ENCODE peak calls at places on chromosomes 16 and 17, in seven cellular contexts. One of them, this sample, is unnamed.
A peak's percentile ranks its signal among the peaks of the same experiment; 100 is the strongest.

GRCh38 chr17:66518108-66518507 is 215.7 kb downstream of the PRKCA start:
- DNase-seq in pancreas: no peak
- DNase-seq in heart left ventricle: no peak
- DNase-seq in H1: no peak
- DNase-seq in nephron progenitor cell: no peak
- DNase-seq in epithelial cell of esophagus: no peak
- DNase-seq in IMR-90: no peak
- DNase-seq in this sample: no peak

GRCh38 chr16:30766206-30766921 is 4.2 kb downstream of the RNF40 start:
- DNase-seq in pancreas: no peak
- DNase-seq in heart left ventricle: no peak
- DNase-seq in H1: no peak
- DNase-seq in nephron progenitor cell: no peak
- DNase-seq in epithelial cell of esophagus: no peak
- DNase-seq in IMR-90: no peak
- DNase-seq in this sample: no peak

GRCh38 chr17:36862116-36862920 is 75.0 kb upstream of the LHX1 start:
- DNase-seq in pancreas: no peak
- DNase-seq in heart left ventricle: no peak
- DNase-seq in H1: no peak
- DNase-seq in nephron progenitor cell: no peak
- DNase-seq in epithelial cell of esophagus: no peak
- DNase-seq in IMR-90: no peak
- DNase-seq in this sample: peak; percentile 40

GRCh38 chr17:43917348-43918025 is 10.2 kb upstream of the MPP2 start:
- DNase-seq in pancreas: no peak
- DNase-seq in heart left ventricle: no peak
- DNase-seq in H1: no peak
- DNase-seq in nephron progenitor cell: peak; percentile 47
- DNase-seq in epithelial cell of esophagus: peak; percentile 42
- DNase-seq in IMR-90: peak; percentile 10
- DNase-seq in this sample: no peak

GRCh38 chr17:50547736-50548083 is 736 bp downstream of the SPATA20 start:
- DNase-seq in pancreas: peak; percentile 38
- DNase-seq in heart left ventricle: no peak
- DNase-seq in H1: no peak
- DNase-seq in nephron progenitor cell: no peak
- DNase-seq in epithelial cell of esophagus: no peak
- DNase-seq in IMR-90: no peak
- DNase-seq in this sample: no peak

GRCh38 chr17:29589524-29590260 is at the start of gene GIT1:
- DNase-seq in pancreas: peak; percentile 85
- DNase-seq in heart left ventricle: peak; percentile 93
- DNase-seq in H1: no peak
- DNase-seq in nephron progenitor cell: peak; percentile 89
- DNase-seq in epithelial cell of esophagus: peak; percentile 88
- DNase-seq in IMR-90: peak; percentile 78
- DNase-seq in this sample: peak; percentile 82

GRCh38 chr17:77802811-77803220 is 155.7 kb upstream of the TNRC6C start:
- DNase-seq in pancreas: no peak
- DNase-seq in heart left ventricle: peak; percentile 42
- DNase-seq in H1: no peak
- DNase-seq in nephron progenitor cell: peak; percentile 47
- DNase-seq in epithelial cell of esophagus: no peak
- DNase-seq in IMR-90: peak; percentile 24
- DNase-seq in this sample: peak; percentile 43

GRCh38 chr16:22671301-22672076 is 142.5 kb upstream of the HS3ST2 start:
- DNase-seq in pancreas: no peak
- DNase-seq in heart left ventricle: no peak
- DNase-seq in H1: no peak
- DNase-seq in nephron progenitor cell: no peak
- DNase-seq in epithelial cell of esophagus: no peak
- DNase-seq in IMR-90: peak; percentile 18
- DNase-seq in this sample: no peak

GRCh38 chr16:73071131-73071940 is 23.4 kb upstream of the ZFHX3 start:
- DNase-seq in pancreas: peak; percentile 72
- DNase-seq in heart left ventricle: peak; percentile 71
- DNase-seq in H1: no peak
- DNase-seq in nephron progenitor cell: peak; percentile 66
- DNase-seq in epithelial cell of esophagus: no peak
- DNase-seq in IMR-90: no peak
- DNase-seq in this sample: no peak

GRCh38 chr17:35586569-35587073 is 501 bp upstream of the AP2B1 start:
- DNase-seq in pancreas: no peak
- DNase-seq in heart left ventricle: no peak
- DNase-seq in H1: no peak
- DNase-seq in nephron progenitor cell: no peak
- DNase-seq in epithelial cell of esophagus: no peak
- DNase-seq in IMR-90: no peak
- DNase-seq in this sample: no peak

GRCh38 chr16:62752837-62753236 is 716.6 kb upstream of the CDH8 start:
- DNase-seq in pancreas: no peak
- DNase-seq in heart left ventricle: no peak
- DNase-seq in H1: no peak
- DNase-seq in nephron progenitor cell: no peak
- DNase-seq in epithelial cell of esophagus: no peak
- DNase-seq in IMR-90: no peak
- DNase-seq in this sample: peak; percentile 55

GRCh38 chr16:67030221-67030962 is 1.4 kb downstream of the CBFB start:
- DNase-seq in pancreas: peak; percentile 11
- DNase-seq in heart left ventricle: no peak
- DNase-seq in H1: no peak
- DNase-seq in nephron progenitor cell: no peak
- DNase-seq in epithelial cell of esophagus: no peak
- DNase-seq in IMR-90: no peak
- DNase-seq in this sample: no peak

GRCh38 chr16:87210949-87211348 is 106.2 kb downstream of the C16orf95 start:
- DNase-seq in pancreas: no peak
- DNase-seq in heart left ventricle: no peak
- DNase-seq in H1: no peak
- DNase-seq in nephron progenitor cell: no peak
- DNase-seq in epithelial cell of esophagus: peak; percentile 52
- DNase-seq in IMR-90: peak; percentile 45
- DNase-seq in this sample: no peak

GRCh38 chr17:49191407-49191916 is 18.9 kb downstream of the GNGT2 start:
- DNase-seq in pancreas: no peak
- DNase-seq in heart left ventricle: no peak
- DNase-seq in H1: no peak
- DNase-seq in nephron progenitor cell: no peak
- DNase-seq in epithelial cell of esophagus: no peak
- DNase-seq in IMR-90: no peak
- DNase-seq in this sample: no peak

GRCh38 chr16:31131841-31132271 is 3.7 kb downstream of the PRSS8 start:
- DNase-seq in pancreas: peak; percentile 53
- DNase-seq in heart left ventricle: no peak
- DNase-seq in H1: no peak
- DNase-seq in nephron progenitor cell: no peak
- DNase-seq in epithelial cell of esophagus: peak; percentile 53
- DNase-seq in IMR-90: no peak
- DNase-seq in this sample: no peak

GRCh38 chr17:73030995-73031394 is 61.5 kb downstream of the SLC39A11 start:
- DNase-seq in pancreas: no peak
- DNase-seq in heart left ventricle: no peak
- DNase-seq in H1: no peak
- DNase-seq in nephron progenitor cell: no peak
- DNase-seq in epithelial cell of esophagus: no peak
- DNase-seq in IMR-90: no peak
- DNase-seq in this sample: no peak

GRCh38 chr17:76834889-76835288 is 33.3 kb upstream of the MGAT5B start:
- DNase-seq in pancreas: no peak
- DNase-seq in heart left ventricle: no peak
- DNase-seq in H1: no peak
- DNase-seq in nephron progenitor cell: no peak
- DNase-seq in epithelial cell of esophagus: no peak
- DNase-seq in IMR-90: no peak
- DNase-seq in this sample: no peak

GRCh38 chr17:37274432-37274831 is 101.4 kb upstream of the C17orf78 start:
- DNase-seq in pancreas: no peak
- DNase-seq in heart left ventricle: no peak
- DNase-seq in H1: no peak
- DNase-seq in nephron progenitor cell: peak; percentile 31
- DNase-seq in epithelial cell of esophagus: no peak
- DNase-seq in IMR-90: no peak
- DNase-seq in this sample: no peak

GRCh38 chr17:58344047-58344790 is 7.8 kb downstream of the SUPT4H1 start:
- DNase-seq in pancreas: no peak
- DNase-seq in heart left ventricle: no peak
- DNase-seq in H1: no peak
- DNase-seq in nephron progenitor cell: no peak
- DNase-seq in epithelial cell of esophagus: no peak
- DNase-seq in IMR-90: no peak
- DNase-seq in this sample: no peak

GRCh38 chr16:73217654-73218053 is 169.7 kb upstream of the ZFHX3 start:
- DNase-seq in pancreas: no peak
- DNase-seq in heart left ventricle: no peak
- DNase-seq in H1: no peak
- DNase-seq in nephron progenitor cell: no peak
- DNase-seq in epithelial cell of esophagus: no peak
- DNase-seq in IMR-90: no peak
- DNase-seq in this sample: no peak

DNA sequence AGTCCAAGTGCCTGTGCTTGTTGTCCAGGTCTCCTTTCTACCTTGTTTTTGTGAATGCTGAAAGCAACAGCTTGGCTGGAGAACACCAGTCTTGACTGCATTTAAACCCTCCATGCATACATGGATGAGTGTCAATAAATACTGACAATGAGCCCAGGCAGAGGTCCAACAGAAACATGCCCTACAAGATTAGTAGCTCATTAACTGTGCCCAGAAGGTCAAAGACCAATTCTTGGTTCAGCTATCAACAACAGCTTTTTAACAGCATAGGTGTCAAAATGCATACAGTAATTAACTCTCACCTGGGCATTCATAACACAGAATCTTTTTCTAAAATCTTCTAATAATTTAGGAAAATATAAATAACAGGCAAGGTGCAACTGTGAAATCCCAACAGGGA is 63.2 kb downstream of the N4BP1 start:
- DNase-seq in pancreas: peak; percentile 56
- DNase-seq in heart left ventricle: peak; percentile 52
- DNase-seq in H1: no peak
- DNase-seq in nephron progenitor cell: no peak
- DNase-seq in epithelial cell of esophagus: no peak
- DNase-seq in IMR-90: no peak
- DNase-seq in this sample: no peak
- TF ChIP-seq CTCF in pancreas: no peak
- TF ChIP-seq CTCF in heart left ventricle: no peak
- TF ChIP-seq CTCF in H1: no peak
- TF ChIP-seq CTCF in nephron progenitor cell: no peak
- TF ChIP-seq CTCF in epithelial cell of esophagus: no peak
- TF ChIP-seq CTCF in IMR-90: no peak
- TF ChIP-seq CTCF in this sample: no peak

GRCh38 chr16:25124503-25124902 is 13.0 kb downstream of the LCMT1 start:
- DNase-seq in pancreas: no peak
- DNase-seq in heart left ventricle: no peak
- DNase-seq in H1: no peak
- DNase-seq in nephron progenitor cell: no peak
- DNase-seq in epithelial cell of esophagus: peak; percentile 68
- DNase-seq in IMR-90: no peak
- DNase-seq in this sample: no peak
- TF ChIP-seq CTCF in pancreas: no peak
- TF ChIP-seq CTCF in heart left ventricle: no peak
- TF ChIP-seq CTCF in H1: no peak
- TF ChIP-seq CTCF in nephron progenitor cell: no peak
- TF ChIP-seq CTCF in epithelial cell of esophagus: no peak
- TF ChIP-seq CTCF in IMR-90: no peak
- TF ChIP-seq CTCF in this sample: no peak

DNA sequence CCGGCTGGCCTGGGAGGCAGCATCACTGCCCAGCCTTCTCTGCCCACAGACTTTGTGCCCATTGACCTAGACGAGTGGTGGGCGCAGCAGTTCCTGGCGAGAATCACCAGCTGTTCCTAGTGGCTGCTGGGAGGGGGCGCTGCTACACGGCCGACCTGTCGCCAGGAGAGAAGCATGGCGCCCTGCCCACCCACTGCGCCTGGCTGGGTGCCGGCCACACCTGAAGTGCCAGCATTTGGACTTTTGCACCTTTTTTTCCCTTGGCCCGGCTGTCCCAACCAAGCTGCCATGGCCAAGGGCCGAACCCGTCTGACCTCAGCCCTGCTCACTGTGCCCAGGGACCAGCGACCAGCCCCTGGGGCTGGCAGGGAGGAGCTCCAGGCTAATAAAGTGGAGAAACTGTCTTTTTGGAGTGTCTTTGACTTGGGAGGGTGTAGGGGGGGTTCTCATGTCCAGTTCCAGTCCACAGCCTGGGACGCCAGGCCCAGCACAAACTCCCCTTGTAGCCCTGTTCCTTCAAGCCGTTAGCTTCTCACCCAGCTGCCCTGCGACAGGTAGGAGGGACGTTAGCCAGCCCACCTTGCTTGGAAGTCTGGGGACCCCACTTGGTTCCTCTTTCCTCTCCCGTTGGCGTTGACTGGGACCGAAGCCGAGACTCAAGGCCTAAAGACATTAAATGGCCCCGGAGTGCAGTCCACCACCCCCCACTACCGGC is 937 bp upstream of the WDR90 start:
- DNase-seq in pancreas: peak; percentile 87
- DNase-seq in heart left ventricle: no peak
- DNase-seq in H1: no peak
- DNase-seq in nephron progenitor cell: no peak
- DNase-seq in epithelial cell of esophagus: peak; percentile 63
- DNase-seq in IMR-90: no peak
- DNase-seq in this sample: no peak
- TF ChIP-seq CTCF in pancreas: no peak
- TF ChIP-seq CTCF in heart left ventricle: peak; percentile 29
- TF ChIP-seq CTCF in H1: no peak
- TF ChIP-seq CTCF in nephron progenitor cell: peak; percentile 39
- TF ChIP-seq CTCF in epithelial cell of esophagus: peak; percentile 67
- TF ChIP-seq CTCF in IMR-90: peak; percentile 37
- TF ChIP-seq CTCF in this sample: peak; percentile 66

GRCh38 chr16:81483970-81484595 is 39.5 kb downstream of the CMIP start:
- DNase-seq in pancreas: no peak
- DNase-seq in heart left ventricle: no peak
- DNase-seq in H1: no peak
- DNase-seq in nephron progenitor cell: no peak
- DNase-seq in epithelial cell of esophagus: no peak
- DNase-seq in IMR-90: no peak
- DNase-seq in this sample: no peak
- TF ChIP-seq CTCF in pancreas: no peak
- TF ChIP-seq CTCF in heart left ventricle: no peak
- TF ChIP-seq CTCF in H1: no peak
- TF ChIP-seq CTCF in nephron progenitor cell: no peak
- TF ChIP-seq CTCF in epithelial cell of esophagus: no peak
- TF ChIP-seq CTCF in IMR-90: no peak
- TF ChIP-seq CTCF in this sample: no peak

GRCh38 chr16:80369559-80369958 is 171.2 kb upstream of the DYNLRB2 start:
- DNase-seq in pancreas: peak; percentile 25
- DNase-seq in heart left ventricle: peak; percentile 33
- DNase-seq in H1: peak; percentile 36
- DNase-seq in nephron progenitor cell: peak; percentile 54
- DNase-seq in epithelial cell of esophagus: peak; percentile 74
- DNase-seq in IMR-90: peak; percentile 60
- DNase-seq in this sample: no peak
- TF ChIP-seq CTCF in pancreas: no peak
- TF ChIP-seq CTCF in heart left ventricle: peak; percentile 30
- TF ChIP-seq CTCF in H1: peak; percentile 67
- TF ChIP-seq CTCF in nephron progenitor cell: peak; percentile 49
- TF ChIP-seq CTCF in epithelial cell of esophagus: peak; percentile 83
- TF ChIP-seq CTCF in IMR-90: peak; percentile 86
- TF ChIP-seq CTCF in this sample: peak; percentile 86

GRCh38 chr17:9928601-9929341 is 23.7 kb upstream of the RCVRN start:
- DNase-seq in pancreas: no peak
- DNase-seq in heart left ventricle: no peak
- DNase-seq in H1: peak; percentile 41
- DNase-seq in nephron progenitor cell: peak; percentile 70
- DNase-seq in epithelial cell of esophagus: peak; percentile 34
- DNase-seq in IMR-90: peak; percentile 96
- DNase-seq in this sample: no peak
- TF ChIP-seq CTCF in pancreas: no peak
- TF ChIP-seq CTCF in heart left ventricle: peak; percentile 20
- TF ChIP-seq CTCF in H1: no peak
- TF ChIP-seq CTCF in nephron progenitor cell: peak; percentile 61
- TF ChIP-seq CTCF in epithelial cell of esophagus: peak; percentile 31
- TF ChIP-seq CTCF in IMR-90: peak; percentile 92
- TF ChIP-seq CTCF in this sample: peak; percentile 86

This sample was measured in chondrocyte.